ENCODE peak calls at places on chromosomes 4 and X, in seven cellular contexts. D is spleen, Q is hepatocyte, M is trophoblast cell, N is tibial nerve, L is right cardiac atrium, Y is lung. A is an unnamed sample.
A peak's percentile ranks its signal among the peaks of the same experiment; 100 is the strongest.

GRCh38 chrX:49988128-49988527 is 65.7 kb downstream of the CLCN5 start:
- DNase-seq in D (no peak), Q (no peak), M (no peak), N (no peak), L (no peak), Y (no peak), A (no peak)

GRCh38 chr4:53908661-53909078 is 155.7 kb downstream of the CHIC2 start:
- DNase-seq in D (no peak), Q (peak; percentile 84), M (peak; percentile 51), N (no peak), L (no peak), Y (peak; percentile 48), A (no peak)

GRCh38 chr4:89754531-89754930 is 82.4 kb downstream of the SNCA start:
- DNase-seq in D (no peak), Q (no peak), M (no peak), N (no peak), L (no peak), Y (no peak), A (no peak)

GRCh38 chrX:109577055-109577454 is 40.4 kb downstream of the NXT2 start:
- DNase-seq in D (no peak), Q (no peak), M (no peak), N (no peak), L (no peak), Y (no peak), A (no peak)

GRCh38 chr4:128355301-128355700 is 67.7 kb upstream of the PGRMC2 start:
- DNase-seq in D (no peak), Q (no peak), M (no peak), N (no peak), L (peak; percentile 69), Y (no peak), A (no peak)

GRCh38 chrX:7147431-7147977 is at the start of gene STS:
- DNase-seq in D (peak; percentile 92), Q (peak; percentile 59), M (peak; percentile 25), N (peak; percentile 14), L (peak; percentile 89), Y (peak; percentile 33), A (peak; percentile 54)

GRCh38 chr4:98838977-98839618 is 89.8 kb downstream of the EIF4E start:
- DNase-seq in D (no peak), Q (peak; percentile 8), M (no peak), N (no peak), L (no peak), Y (no peak), A (peak; percentile 26)

GRCh38 chr4:133581971-133582619 is 433.0 kb downstream of the PCDH10 start:
- DNase-seq in D (no peak), Q (no peak), M (no peak), N (no peak), L (no peak), Y (no peak), A (no peak)

GRCh38 chr4:152981278-152981677 is 45.2 kb downstream of the FHDC1 start:
- DNase-seq in D (peak; percentile 40), Q (no peak), M (no peak), N (no peak), L (no peak), Y (no peak), A (no peak)

GRCh38 chr4:103318327-103318726 is 120.2 kb upstream of the CENPE start:
- DNase-seq in D (no peak), Q (no peak), M (no peak), N (no peak), L (no peak), Y (no peak), A (no peak)

GRCh38 chrX:31279359-31279758 is 207.5 kb upstream of the FTHL17 start:
- DNase-seq in D (no peak), Q (peak; percentile 5), M (no peak), N (no peak), L (no peak), Y (no peak), A (no peak)

GRCh38 chr4:100936676-100937390 is 410.5 kb downstream of the PPP3CA start:
- DNase-seq in D (no peak), Q (no peak), M (no peak), N (no peak), L (peak; percentile 15), Y (no peak), A (no peak)

GRCh38 chrX:133645251-133645650 is 230.0 kb upstream of the GPC4 start:
- DNase-seq in D (no peak), Q (no peak), M (no peak), N (no peak), L (no peak), Y (no peak), A (no peak)

GRCh38 chr4:38174811-38175210 is 214.6 kb downstream of the PTTG2 start:
- DNase-seq in D (no peak), Q (no peak), M (no peak), N (no peak), L (no peak), Y (no peak), A (peak; percentile 28)

GRCh38 chr4:56220261-56220660 is 167.0 kb downstream of the AASDH start:
- DNase-seq in D (no peak), Q (no peak), M (no peak), N (no peak), L (no peak), Y (no peak), A (no peak)

GRCh38 chr4:44660396-44660795 is 9.0 kb upstream of the YIPF7 start:
- DNase-seq in D (no peak), Q (no peak), M (no peak), N (no peak), L (no peak), Y (no peak), A (no peak)

GRCh38 chrX:143664302-143664701 is 28.4 kb upstream of the SLITRK4 start:
- DNase-seq in D (no peak), Q (peak; percentile 42), M (no peak), N (no peak), L (no peak), Y (no peak), A (no peak)

GRCh38 chr4:112296949-112297483 is at the start of gene ALPK1:
- DNase-seq in D (no peak), Q (peak; percentile 83), M (peak; percentile 48), N (no peak), L (no peak), Y (no peak), A (no peak)

GRCh38 chr4:122045533-122045932 is 93.7 kb upstream of the TRPC3 start:
- DNase-seq in D (no peak), Q (peak; percentile 57), M (no peak), N (no peak), L (no peak), Y (peak; percentile 88), A (no peak)

GRCh38 chrX:74924449-74925209 is 623 bp downstream of the NEXMIF start:
- DNase-seq in D (peak; percentile 80), Q (peak; percentile 63), M (peak; percentile 9), N (peak; percentile 11), L (peak; percentile 68), Y (peak; percentile 33), A (peak; percentile 17)

GRCh38 chr4:55906999-55907398 is 41.7 kb upstream of the CEP135 start:
- DNase-seq in D (no peak), Q (no peak), M (peak; percentile 6), N (no peak), L (no peak), Y (no peak), A (no peak)

GRCh38 chrX:123860506-123860840 is 620 bp downstream of the XIAP start:
- DNase-seq in D (no peak), Q (no peak), M (peak; percentile 27), N (no peak), L (no peak), Y (no peak), A (no peak)

GRCh38 chr4:152535236-152535902 is 523 bp downstream of the FBXW7 start:
- DNase-seq in D (no peak), Q (peak; percentile 42), M (no peak), N (no peak), L (peak; percentile 77), Y (no peak), A (peak; percentile 17)

GRCh38 chr4:182643801-182644311 is 273.3 kb downstream of the DCTD start:
- DNase-seq in D (no peak), Q (no peak), M (peak; percentile 37), N (no peak), L (peak; percentile 56), Y (no peak), A (peak; percentile 69)

GRCh38 chr4:82989567-82990429 is 20.8 kb downstream of the LIN54 start:
- DNase-seq in D (no peak), Q (no peak), M (no peak), N (no peak), L (no peak), Y (no peak), A (no peak)
- H3K27me3 ChIP-seq in D (no peaks in the 10 kb centered on the region), Q (no peaks in the 10 kb centered on the region), M (no peaks in the 10 kb centered on the region), N (no peaks in the 10 kb centered on the region), L (no peaks in the 10 kb centered on the region), Y (no peaks in the 10 kb centered on the region), A (no peaks in the 10 kb centered on the region)

DNA sequence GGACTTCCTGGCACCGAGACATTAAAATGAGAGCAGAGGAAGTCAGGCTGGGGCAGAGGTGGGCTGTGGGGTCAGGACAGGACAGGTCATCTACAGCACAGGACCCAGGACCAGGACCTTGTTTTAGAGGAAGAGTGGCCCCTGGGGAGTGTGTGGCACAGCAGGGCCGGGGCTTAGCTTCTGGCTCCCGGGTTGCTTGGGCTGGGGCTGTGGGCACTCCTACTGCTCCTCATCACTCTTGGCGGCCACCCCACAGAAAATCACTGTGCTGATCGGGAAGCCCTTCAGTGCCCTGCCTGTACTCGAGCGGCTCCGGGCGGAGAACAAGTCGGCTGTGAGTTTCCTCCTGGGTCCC is 8.1 kb upstream of the ATP6AP1 start:
- DNase-seq in D (no peak), Q (no peak), M (no peak), N (no peak), L (no peak), Y (no peak), A (no peak)
- H3K27me3 ChIP-seq in D (no peaks in the 10 kb centered on the region), Q (no peaks in the 10 kb centered on the region), M (no peaks in the 10 kb centered on the region), N (no peaks in the 10 kb centered on the region), L (no peaks in the 10 kb centered on the region), Y (peaks cover 3% of the 10 kb centered on the region), A (no peaks in the 10 kb centered on the region)

DNA sequence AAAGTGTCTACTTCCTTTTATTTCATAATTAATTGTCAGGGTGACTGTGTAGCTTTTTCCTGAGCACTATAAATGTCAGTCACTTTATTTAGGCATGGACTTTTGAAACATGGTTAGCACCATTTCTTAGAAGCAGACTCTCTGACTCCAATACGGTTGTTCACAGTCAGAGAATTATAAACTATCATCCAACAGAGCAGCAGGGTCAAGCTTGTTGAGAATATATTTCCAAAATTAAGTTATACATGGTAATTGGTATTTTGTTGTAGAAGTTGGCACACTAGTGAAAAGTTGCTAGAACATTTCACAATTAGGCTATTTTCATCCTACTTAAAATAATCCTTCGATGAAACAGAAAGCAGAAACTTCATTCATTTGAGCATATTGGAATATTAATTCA is 1155.5 kb upstream of the IGFBP7 start:
- DNase-seq in D (no peak), Q (no peak), M (no peak), N (no peak), L (no peak), Y (no peak), A (no peak)
- H3K27me3 ChIP-seq in D (no peaks in the 10 kb centered on the region), Q (no peaks in the 10 kb centered on the region), M (no peaks in the 10 kb centered on the region), N (no peaks in the 10 kb centered on the region), L (no peaks in the 10 kb centered on the region), Y (no peaks in the 10 kb centered on the region), A (no peaks in the 10 kb centered on the region)

DNA sequence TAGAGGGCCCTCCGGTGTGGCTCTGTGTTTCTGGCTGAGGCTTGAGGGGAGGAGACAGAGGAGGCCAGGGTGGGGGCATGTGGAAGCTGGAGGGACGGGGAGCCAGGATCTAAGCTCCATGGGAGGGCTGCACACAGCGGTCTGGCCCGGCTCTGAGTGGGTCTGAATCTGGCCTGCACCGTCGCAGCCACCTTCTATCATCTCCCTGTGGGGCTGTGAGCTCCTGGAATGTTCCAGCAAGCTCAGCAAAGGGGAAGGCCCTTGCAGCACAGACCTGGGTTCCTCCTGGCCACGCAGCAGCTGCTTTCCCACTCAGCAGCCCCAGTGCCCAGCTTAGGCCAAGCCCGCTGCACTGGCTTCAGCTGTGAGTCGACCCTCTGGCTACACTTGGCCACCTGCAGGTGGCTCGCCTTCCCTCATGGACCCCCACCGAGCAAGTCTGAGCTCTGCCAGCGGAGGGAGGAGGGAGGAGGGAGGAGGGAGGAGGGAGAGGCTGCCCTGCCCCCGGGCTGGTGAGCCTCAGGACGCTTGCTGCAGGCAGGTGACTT is 5.3 kb downstream of the NKX1-1 start:
- DNase-seq in D (no peak), Q (no peak), M (no peak), N (no peak), L (no peak), Y (no peak), A (no peak)
- H3K27me3 ChIP-seq in D (peaks cover 8% of the 10 kb centered on the region), Q (peaks cover 35% of the 10 kb centered on the region), M (peaks cover 50% of the 10 kb centered on the region), N (peaks cover 2% of the 10 kb centered on the region), L (no peaks in the 10 kb centered on the region), Y (peaks cover 22% of the 10 kb centered on the region), A (peaks cover 74% of the 10 kb centered on the region)

A was measured in heart right ventricle.